ENCODE peak calls at places on chromosomes 3 and 15, in five cellular contexts. W is RWPE2, J is GM06990, H is sigmoid colon, A is PC-9. V is an unnamed sample.

GRCh38 chr3:12897537-12898289 is 56.3 kb upstream of the RPL32 start:
- DNase-seq in W (no peak), J (no peak), H (no peak), A (no peak), V (peak; percentile 30)

GRCh38 chr3:103137830-103138229 is 703.0 kb downstream of the ZPLD1 start:
- DNase-seq in W (no peak), J (no peak), H (no peak), A (no peak), V (no peak)

GRCh38 chr3:39911465-39912309 is 102.3 kb downstream of the MYRIP start:
- DNase-seq in W (no peak), J (no peak), H (no peak), A (no peak), V (no peak)

GRCh38 chr15:31085359-31085758 is 16.2 kb downstream of the TRPM1 start:
- DNase-seq in W (no peak), J (no peak), H (no peak), A (no peak), V (no peak)

GRCh38 chr3:166630190-166630589 is 749.9 kb downstream of the ZBBX start:
- DNase-seq in W (no peak), J (no peak), H (no peak), A (no peak), V (no peak)

GRCh38 chr3:55708242-55708641 is 221.1 kb upstream of the WNT5A start:
- DNase-seq in W (no peak), J (no peak), H (no peak), A (no peak), V (no peak)

GRCh38 chr15:89555768-89556167 is 19.5 kb upstream of the TICRR start:
- DNase-seq in W (no peak), J (no peak), H (no peak), A (no peak), V (no peak)

GRCh38 chr3:88058322-88058592 is 548 bp downstream of the CGGBP1 start:
- DNase-seq in W (no peak), J (no peak), H (no peak), A (no peak), V (no peak)

GRCh38 chr3:122947086-122947611 is 80.4 kb downstream of the SEMA5B start:
- DNase-seq in W (no peak), J (no peak), H (no peak), A (no peak), V (no peak)

GRCh38 chr15:48596415-48596814 is 49.1 kb downstream of the FBN1 start:
- DNase-seq in W (no peak), J (peak; percentile 6), H (no peak), A (no peak), V (no peak)
- H3K4me3 ChIP-seq in W (no peak overlapping the region), J (peak overlapping the region; percentile 59), H (no peak overlapping the region), A (no peak overlapping the region), V (no peak overlapping the region)

DNA sequence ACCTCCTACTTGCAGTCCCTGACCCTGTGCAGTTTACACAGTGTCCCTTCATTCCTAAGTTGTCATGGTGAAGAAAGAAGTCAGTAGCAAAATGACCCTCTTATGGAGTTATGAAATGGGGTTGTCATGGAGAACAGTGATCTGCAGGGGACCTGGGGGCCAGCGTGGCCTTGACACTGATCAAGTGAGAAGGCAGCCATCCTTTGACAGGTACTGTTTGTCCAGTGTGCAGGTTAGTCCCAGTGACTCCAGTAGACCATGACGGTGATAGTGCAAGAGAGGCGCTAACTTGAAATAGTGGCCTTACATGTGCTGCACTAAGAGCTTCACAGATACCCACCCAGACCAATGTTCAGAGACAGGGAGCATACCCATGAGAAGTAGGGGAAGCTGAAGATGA is 87.9 kb downstream of the IL12A start:
- DNase-seq in W (no peak), J (no peak), H (no peak), A (no peak), V (no peak)
- H3K36me3 ChIP-seq in W (no peaks in the 10 kb centered on the region), J (no peaks in the 10 kb centered on the region), H (no peaks in the 10 kb centered on the region), A (no peaks in the 10 kb centered on the region), V (no peaks in the 10 kb centered on the region)

GRCh38 chr15:85381850-85382751 is 1.7 kb downstream of the AKAP13 start:
- DNase-seq in W (no peak), J (no peak), H (no peak), A (no peak), V (no peak)
- H3K4me3 ChIP-seq in W (peak overlapping the region; percentile 99), J (peak overlapping the region; percentile 80), H (peak overlapping the region; percentile 96), A (peak overlapping the region; percentile 66), V (peak overlapping the region; percentile 78)

DNA sequence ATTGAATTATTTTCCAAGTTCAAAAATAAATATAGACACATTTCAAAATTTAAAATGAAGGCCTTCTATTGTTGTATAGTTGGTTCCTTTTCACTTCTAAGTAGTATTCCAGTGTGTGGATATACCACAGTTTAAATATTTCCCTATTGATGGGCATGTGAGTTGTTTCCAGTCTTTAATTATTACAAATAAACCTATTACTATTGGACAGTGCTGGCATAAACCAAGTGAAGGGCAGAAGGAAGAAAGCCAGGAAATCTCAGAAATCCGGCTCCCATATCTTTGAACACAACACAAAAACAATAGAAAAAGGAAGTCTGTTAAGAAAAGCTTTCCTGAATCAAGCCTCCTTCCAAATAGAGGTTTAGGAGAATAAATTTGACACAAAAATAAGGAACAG is 26.1 kb downstream of the GOLGB1 start:
- DNase-seq in W (no peak), J (no peak), H (no peak), A (no peak), V (no peak)
- H3K36me3 ChIP-seq in W (peaks cover 89% of the 10 kb centered on the region), J (peaks cover 23% of the 10 kb centered on the region), H (peaks cover 33% of the 10 kb centered on the region), A (peaks cover 53% of the 10 kb centered on the region), V (peaks cover 13% of the 10 kb centered on the region)

GRCh38 chr3:49164983-49165720 is 979 bp downstream of the CCDC71 start:
- DNase-seq in W (no peak), J (no peak), H (no peak), A (no peak), V (no peak)

GRCh38 chr3:49165771-49166751 is at the start of gene CCDC71:
- DNase-seq in W (no peak), J (peak; percentile 86), H (peak; percentile 86), A (peak; percentile 55), V (peak; percentile 91)

GRCh38 chr3:49163609-49164008 is 2.5 kb downstream of the CCDC71 start:
- DNase-seq in W (no peak), J (no peak), H (no peak), A (no peak), V (no peak)

GRCh38 chr3:49170744-49171118 is 667 bp upstream of the KLHDC8B start:
- DNase-seq in W (no peak), J (no peak), H (no peak), A (no peak), V (no peak)

GRCh38 chr3:49166752-49167556 is 823 bp upstream of the CCDC71 start:
- DNase-seq in W (no peak), J (no peak), H (no peak), A (no peak), V (no peak)
- H3K4me3 ChIP-seq in W (peak overlapping the region; percentile 63), J (peak overlapping the region; percentile 94), H (no peak overlapping the region), A (peak overlapping the region; percentile 90), V (peak overlapping the region; percentile 98)

GRCh38 chr3:196477678-196478077 is 25.9 kb downstream of the RNF168 start:
- DNase-seq in W (no peak), J (no peak), H (no peak), A (no peak), V (no peak)
- H3K36me3 ChIP-seq in W (peaks cover 82% of the 10 kb centered on the region), J (peaks cover 9% of the 10 kb centered on the region), H (peaks cover 30% of the 10 kb centered on the region), A (peaks cover 48% of the 10 kb centered on the region), V (peaks cover 89% of the 10 kb centered on the region)

DNA sequence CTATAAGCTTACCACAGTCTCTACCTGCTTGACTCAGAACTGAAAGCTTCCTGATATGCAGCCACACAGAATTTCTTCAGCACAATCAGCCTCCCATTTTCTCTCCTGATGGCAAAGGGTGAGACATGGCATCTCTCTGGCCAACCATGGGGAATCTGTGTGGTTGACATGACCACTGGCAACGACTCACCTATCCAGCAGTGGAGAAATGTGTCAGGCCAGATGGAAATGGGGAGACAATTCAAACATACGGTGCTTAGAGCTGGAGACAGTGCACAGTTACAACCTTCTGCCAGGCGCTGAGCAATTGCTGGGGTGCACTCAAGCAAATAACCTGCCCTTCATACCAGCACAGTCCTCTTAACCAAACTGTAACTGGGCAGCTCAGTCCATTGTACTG is 3.6 kb downstream of the ZNF385D start:
- DNase-seq in W (no peak), J (no peak), H (no peak), A (no peak), V (no peak)
- H3K4me3 ChIP-seq in W (no peak overlapping the region), J (no peak overlapping the region), H (no peak overlapping the region), A (no peak overlapping the region), V (peak overlapping the region; percentile 34)

V was measured in psoas muscle.